ENCODE peak calls at places on chromosomes 13 and 19, in seven cellular contexts. B, S, J, W, K, F and X are unnamed samples.

GRCh38 chr13:110200276-110200675 is 106.7 kb downstream of the COL4A1 start:
- DNase-seq in B (no peak), S (no peak), J (no peak), W (no peak), K (no peak), F (no peak), X (no peak)

GRCh38 chr13:46478641-46479040 is 74.3 kb upstream of the LRCH1 start:
- DNase-seq in B (no peak), S (no peak), J (no peak), W (no peak), K (no peak), F (no peak), X (no peak)

GRCh38 chr19:13014101-13014920 is 19.0 kb downstream of the NFIX start:
- DNase-seq in B (no peak), S (peak; percentile 82), J (no peak), W (peak; percentile 23), K (no peak), F (peak; percentile 64), X (no peak)

GRCh38 chr13:108597943-108598342 is 31.5 kb upstream of the MYO16 start:
- DNase-seq in B (no peak), S (no peak), J (no peak), W (no peak), K (no peak), F (no peak), X (no peak)

GRCh38 chr13:37131092-37131491 is 25.6 kb upstream of the CSNK1A1L start:
- DNase-seq in B (no peak), S (no peak), J (no peak), W (no peak), K (no peak), F (no peak), X (no peak)

GRCh38 chr19:16654621-16655020 is 5.3 kb downstream of the SMIM7 start:
- DNase-seq in B (no peak), S (no peak), J (no peak), W (no peak), K (no peak), F (no peak), X (no peak)

GRCh38 chr19:31586282-31586681 is 237.0 kb upstream of the TSHZ3 start:
- DNase-seq in B (no peak), S (no peak), J (no peak), W (peak; percentile 82), K (peak; percentile 62), F (no peak), X (no peak)

GRCh38 chr13:45121421-45121820 is 1.1 kb downstream of the GTF2F2 start:
- DNase-seq in B (no peak), S (peak; percentile 36), J (peak; percentile 9), W (peak; percentile 33), K (peak; percentile 53), F (no peak), X (no peak)

GRCh38 chr13:41788552-41788951 is 172.4 kb downstream of the VWA8 start:
- DNase-seq in B (no peak), S (no peak), J (no peak), W (no peak), K (no peak), F (no peak), X (no peak)

GRCh38 chr19:37997911-37998344 is 90.9 kb downstream of the SIPA1L3 start:
- DNase-seq in B (no peak), S (no peak), J (no peak), W (peak; percentile 86), K (peak; percentile 97), F (no peak), X (no peak)

GRCh38 chr13:70034280-70034679 is 73.3 kb upstream of the ATXN8OS start:
- DNase-seq in B (no peak), S (no peak), J (no peak), W (no peak), K (no peak), F (no peak), X (no peak)

GRCh38 chr13:97367016-97367415 is 67.0 kb upstream of the RAP2A start:
- DNase-seq in B (peak; percentile 8), S (no peak), J (no peak), W (peak; percentile 79), K (peak; percentile 65), F (no peak), X (peak; percentile 56)

GRCh38 chr19:32017341-32017948 is 328.0 kb upstream of the ZNF507 start:
- DNase-seq in B (no peak), S (no peak), J (no peak), W (peak; percentile 80), K (no peak), F (no peak), X (no peak)

GRCh38 chr13:113724780-113725315 is 34.2 kb upstream of the TMEM255B start:
- DNase-seq in B (peak; percentile 66), S (peak; percentile 88), J (peak; percentile 82), W (peak; percentile 75), K (peak; percentile 23), F (peak; percentile 86), X (peak; percentile 24)

GRCh38 chr19:38206006-38206745 is 17.8 kb downstream of the DPF1 start:
- DNase-seq in B (no peak), S (no peak), J (no peak), W (no peak), K (no peak), F (no peak), X (no peak)

GRCh38 chr13:114140909-114141255 is 8.5 kb upstream of the RASA3 start:
- DNase-seq in B (no peak), S (no peak), J (no peak), W (no peak), K (no peak), F (no peak), X (no peak)

GRCh38 chr13:98848736-98849135 is 96.3 kb upstream of the SLC15A1 start:
- DNase-seq in B (no peak), S (no peak), J (no peak), W (peak; percentile 65), K (peak; percentile 68), F (no peak), X (no peak)

GRCh38 chr13:51780099-51780498 is 23.9 kb downstream of the DHRS12 start:
- DNase-seq in B (no peak), S (no peak), J (no peak), W (no peak), K (no peak), F (no peak), X (no peak)

GRCh38 chr19:42345191-42345812 is 19.9 kb downstream of the MEGF8 start:
- DNase-seq in B (no peak), S (no peak), J (no peak), W (peak; percentile 80), K (peak; percentile 38), F (no peak), X (no peak)

GRCh38 chr19:10701955-10702307 is 692 bp downstream of the QTRT1 start:
- DNase-seq in B (peak; percentile 38), S (peak; percentile 83), J (peak; percentile 17), W (no peak), K (no peak), F (peak; percentile 65), X (peak; percentile 30)

GRCh38 chr19:47231215-47232054 is 436 bp upstream of the BBC3 start:
- DNase-seq in B (peak; percentile 75), S (peak; percentile 90), J (peak; percentile 86), W (peak; percentile 87), K (peak; percentile 90), F (peak; percentile 93), X (peak; percentile 90)

GRCh38 chr19:12325690-12326089 is 7.7 kb downstream of the ZNF563 start:
- DNase-seq in B (no peak), S (no peak), J (no peak), W (no peak), K (no peak), F (no peak), X (no peak)

GRCh38 chr13:49838989-49839388 is 46.5 kb upstream of the KPNA3 start:
- DNase-seq in B (no peak), S (peak; percentile 42), J (no peak), W (no peak), K (no peak), F (no peak), X (no peak)

GRCh38 chr13:49844191-49844590 is 51.7 kb upstream of the KPNA3 start:
- DNase-seq in B (no peak), S (no peak), J (no peak), W (no peak), K (no peak), F (no peak), X (no peak)

GRCh38 chr13:49840266-49840665 is 47.8 kb upstream of the KPNA3 start:
- DNase-seq in B (no peak), S (no peak), J (no peak), W (no peak), K (peak; percentile 14), F (no peak), X (peak; percentile 10)

GRCh38 chr13:49836516-49836915 is 44.0 kb upstream of the KPNA3 start:
- DNase-seq in B (peak; percentile 17), S (peak; percentile 71), J (no peak), W (peak; percentile 10), K (no peak), F (peak; percentile 46), X (no peak)

GRCh38 chr13:49840667-49841066 is 48.2 kb upstream of the KPNA3 start:
- DNase-seq in B (no peak), S (no peak), J (no peak), W (no peak), K (no peak), F (no peak), X (no peak)
- H2AFZ ChIP-seq in B (peak overlapping the region; percentile 83), S (no peak overlapping the region), J (no peak overlapping the region), W (no peak overlapping the region), K (peak overlapping the region; percentile 8), F (no peak overlapping the region), X (no peak overlapping the region)

DNA sequence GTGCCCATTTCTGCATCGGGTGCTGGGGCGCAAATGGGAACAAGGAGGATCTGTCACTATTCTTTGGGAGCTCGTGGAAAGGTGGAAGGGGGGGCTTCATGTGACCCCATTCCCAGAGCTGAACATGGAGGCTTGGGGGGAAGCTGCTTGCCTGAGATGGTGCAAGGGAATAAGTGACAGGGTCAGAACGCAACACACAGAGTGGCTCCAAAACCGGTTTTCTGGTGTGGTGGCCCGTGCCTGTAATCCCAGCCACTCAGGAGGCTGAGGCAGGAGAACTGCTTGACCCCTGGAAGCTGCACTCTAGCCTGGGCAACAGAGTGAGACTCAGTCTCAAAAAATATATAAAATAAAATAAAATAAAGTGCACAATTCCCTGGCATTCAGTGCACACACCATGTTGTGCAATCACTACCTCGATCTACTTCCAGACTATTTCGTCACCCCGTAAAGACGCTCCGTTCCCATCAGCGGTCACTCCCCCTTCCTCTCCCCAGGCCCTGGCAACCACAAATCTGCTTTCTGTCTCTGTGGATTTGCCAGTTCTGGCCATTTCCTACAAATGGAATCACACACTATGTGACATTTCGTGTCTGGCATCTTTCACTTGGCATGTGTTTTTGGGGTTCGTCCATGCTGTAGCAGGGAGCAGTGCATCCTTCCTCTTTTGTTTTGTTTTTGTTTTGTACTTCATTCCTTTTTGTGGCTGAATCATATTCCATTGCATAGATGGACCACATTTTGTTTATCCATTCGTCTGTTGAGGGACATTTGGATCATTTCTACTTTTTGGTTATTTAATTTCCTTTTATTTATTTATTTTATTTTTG is 18.3 kb upstream of the COMP start:
- DNase-seq in B (no peak), S (no peak), J (no peak), W (peak; percentile 91), K (peak; percentile 78), F (no peak), X (no peak)
- H2AFZ ChIP-seq in B (no peak overlapping the region), S (no peak overlapping the region), J (no peak overlapping the region), W (peak overlapping the region; percentile 1), K (peak overlapping the region; percentile 57), F (no peak overlapping the region), X (no peak overlapping the region)

GRCh38 chr19:18060472-18060871 is 26.3 kb downstream of the IL12RB1 start:
- DNase-seq in B (no peak), S (no peak), J (no peak), W (no peak), K (no peak), F (peak; percentile 45), X (no peak)
- H2AFZ ChIP-seq in B (peak overlapping the region; percentile 6), S (no peak overlapping the region), J (no peak overlapping the region), W (no peak overlapping the region), K (no peak overlapping the region), F (no peak overlapping the region), X (no peak overlapping the region)

GRCh38 chr13:21219044-21219381 is 42.6 kb downstream of the MRPL57 start:
- DNase-seq in B (no peak), S (no peak), J (no peak), W (no peak), K (no peak), F (no peak), X (peak; percentile 77)
- H2AFZ ChIP-seq in B (peak overlapping the region; percentile 55), S (no peak overlapping the region), J (no peak overlapping the region), W (no peak overlapping the region), K (no peak overlapping the region), F (no peak overlapping the region), X (peak overlapping the region; percentile 4)